ENCODE peak calls at places on chromosomes 1 and 21, in seven cellular contexts. K is HCT116, R is H1, F is K562, X is SK-N-SH, N is GM12878, E is HepG2. U is an unnamed sample.
A peak's percentile ranks its signal among the peaks of the same experiment; 100 is the strongest.

GRCh38 chr1:43531453-43531905 is 796 bp downstream of the PTPRF start:
- DNase-seq in K (no peak), X (peak; percentile 89), E (no peak), N (no peak), R (no peak), F (peak; percentile 54), U (no peak)

GRCh38 chr1:23960291-23960718 is 677 bp downstream of the PNRC2 start:
- DNase-seq in E (no peak), F (no peak), N (no peak), R (no peak), X (no peak), K (no peak), U (no peak)

GRCh38 chr1:116321766-116322175 is 51.3 kb upstream of the ATP1A1 start:
- DNase-seq in N (no peak), E (peak; percentile 43), R (no peak), K (no peak), X (no peak), F (peak; percentile 58), U (no peak)

GRCh38 chr1:180680558-180681144 is 48.8 kb downstream of the XPR1 start:
- DNase-seq in N (no peak), R (no peak), F (no peak), K (no peak), E (no peak), X (no peak), U (no peak)

GRCh38 chr1:78157162-78157561 is 111.4 kb downstream of the GIPC2 start:
- DNase-seq in F (no peak), N (no peak), R (no peak), X (no peak), K (no peak), E (no peak), U (no peak)

GRCh38 chr1:61056674-61057439 is 25.5 kb upstream of the NFIA start:
- DNase-seq in F (peak; percentile 30), N (no peak), E (no peak), R (no peak), K (peak; percentile 50), X (peak; percentile 72), U (no peak)

GRCh38 chr1:177131723-177132122 is 32.8 kb downstream of the ASTN1 start:
- DNase-seq in F (no peak), K (no peak), X (no peak), R (no peak), N (no peak), E (no peak), U (no peak)

GRCh38 chr1:20233394-20233793 is 47.1 kb upstream of the PLA2G2C start:
- DNase-seq in E (peak; percentile 11), R (no peak), N (no peak), F (peak; percentile 34), X (peak; percentile 55), K (peak; percentile 21), U (no peak)

GRCh38 chr21:35150562-35151226 is 101.6 kb upstream of the RUNX1 start:
- DNase-seq in X (no peak), K (no peak), R (no peak), E (no peak), F (no peak), N (no peak), U (no peak)

GRCh38 chr1:157170677-157171515 is 32.7 kb upstream of the ETV3 start:
- DNase-seq in K (peak; percentile 64), F (peak; percentile 51), E (peak; percentile 12), N (no peak), X (no peak), R (no peak), U (peak; percentile 56)

GRCh38 chr21:31351438-31351837 is 7.4 kb upstream of the TIAM1 start:
- DNase-seq in X (no peak), K (no peak), R (peak; percentile 23), N (no peak), E (no peak), F (no peak), U (peak; percentile 57)

GRCh38 chr21:31349208-31349607 is 5.1 kb upstream of the TIAM1 start:
- DNase-seq in X (no peak), R (no peak), N (no peak), K (no peak), E (no peak), F (no peak), U (no peak)

GRCh38 chr21:31352841-31353240 is 8.8 kb upstream of the TIAM1 start:
- DNase-seq in E (no peak), X (no peak), F (no peak), K (no peak), N (no peak), R (no peak), U (no peak)

GRCh38 chr21:31354122-31354521 is 10.1 kb upstream of the TIAM1 start:
- DNase-seq in R (no peak), X (no peak), K (peak; percentile 70), N (no peak), E (no peak), F (no peak), U (no peak)

GRCh38 chr21:31351973-31352372 is 7.9 kb upstream of the TIAM1 start:
- DNase-seq in F (no peak), N (no peak), X (no peak), K (no peak), E (no peak), R (no peak), U (no peak)
- H3K36me3 ChIP-seq in F (no peaks in the 10 kb centered on the region), N (no peaks in the 10 kb centered on the region), X (no peaks in the 10 kb centered on the region), K (no peaks in the 10 kb centered on the region), E (no peaks in the 10 kb centered on the region), R (no peaks in the 10 kb centered on the region), U (no peaks in the 10 kb centered on the region)

GRCh38 chr21:33026878-33027400 is 1.2 kb downstream of the OLIG2 start:
- DNase-seq in K (no peak), N (no peak), R (no peak), X (no peak), E (no peak), F (no peak), U (no peak)
- H3K9me3 ChIP-seq in K (no peaks in the 10 kb centered on the region), N (no peaks in the 10 kb centered on the region), R (no peaks in the 10 kb centered on the region), X (no peaks in the 10 kb centered on the region), E (no peaks in the 10 kb centered on the region), F (no peaks in the 10 kb centered on the region), U (no peaks in the 10 kb centered on the region)

GRCh38 chr1:45892068-45892785 is 88.8 kb downstream of the MAST2 start:
- DNase-seq in F (no peak), K (peak; percentile 93), N (no peak), R (no peak), E (peak; percentile 87), X (no peak), U (no peak)
- TF ChIP-seq YY1 in F (no peak), K (no peak), N (no peak), R (no peak), E (no peak), X (no peak), U (no peak)

DNA sequence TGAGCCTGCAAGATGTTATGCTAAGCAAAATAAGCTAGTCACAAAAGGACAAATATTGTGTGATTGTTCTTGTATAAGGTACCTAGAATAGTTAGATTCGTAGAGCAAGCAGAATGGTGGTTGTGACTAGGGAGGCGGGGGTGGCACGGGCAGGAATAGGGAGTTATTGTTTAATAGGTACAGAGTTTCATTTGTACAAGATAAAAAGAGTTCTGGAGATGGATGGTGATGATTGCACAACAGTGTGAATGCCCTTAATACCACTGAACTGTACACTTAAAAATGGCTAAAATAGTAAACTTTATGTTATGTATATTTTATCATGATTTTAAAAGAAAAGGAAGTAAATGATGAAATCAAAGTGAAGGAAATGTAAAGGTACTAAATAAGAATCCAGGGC is 20.6 kb downstream of the LRRC42 start:
- DNase-seq in F (no peak), R (no peak), N (no peak), K (no peak), E (peak; percentile 50), X (no peak), U (no peak)
- H3K36me3 ChIP-seq in F (peaks cover 74% of the 10 kb centered on the region), R (peaks cover 56% of the 10 kb centered on the region), N (peaks cover 3% of the 10 kb centered on the region), K (peaks cover 63% of the 10 kb centered on the region), E (peaks cover 20% of the 10 kb centered on the region), X (peaks cover 56% of the 10 kb centered on the region), U (peaks cover 78% of the 10 kb centered on the region)

GRCh38 chr1:2890221-2890850 is 88.8 kb upstream of the TTC34 start:
- DNase-seq in N (no peak), R (no peak), X (no peak), E (no peak), F (no peak), K (no peak), U (no peak)
- H3K9me3 ChIP-seq in N (no peaks in the 10 kb centered on the region), R (peaks cover 100% of the 10 kb centered on the region), X (no peaks in the 10 kb centered on the region), E (no peaks in the 10 kb centered on the region), F (no peaks in the 10 kb centered on the region), K (no peaks in the 10 kb centered on the region), U (no peaks in the 10 kb centered on the region)

GRCh38 chr1:221449801-221450470 is 292.0 kb downstream of the DUSP10 start:
- DNase-seq in K (no peak), X (no peak), E (no peak), N (no peak), R (no peak), F (no peak), U (no peak)
- TF ChIP-seq YY1 in K (no peak), X (no peak), E (no peak), N (no peak), R (no peak), F (no peak), U (no peak)

DNA sequence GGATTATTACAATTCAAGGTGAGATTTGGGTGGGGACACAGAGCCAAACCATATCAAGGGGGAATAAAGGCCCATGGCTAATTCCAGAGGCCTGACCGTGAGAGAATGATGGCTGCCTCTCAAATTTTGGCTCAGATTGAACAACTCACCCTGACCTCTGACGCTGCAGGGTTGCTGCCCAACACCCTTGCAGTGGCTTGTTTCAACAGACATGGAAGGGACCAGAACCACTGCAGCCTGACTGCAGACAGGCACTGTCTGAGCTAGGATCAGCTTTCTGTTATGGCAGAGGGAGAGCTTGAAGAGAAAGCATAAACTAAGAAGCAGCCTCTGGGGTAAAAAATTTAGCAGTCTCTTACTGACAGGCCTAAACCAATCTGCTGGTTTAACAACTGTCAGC is 90.2 kb upstream of the GADD45A start:
- DNase-seq in K (no peak), E (no peak), F (no peak), R (no peak), N (no peak), X (no peak), U (no peak)
- H3K36me3 ChIP-seq in K (no peaks in the 10 kb centered on the region), E (no peaks in the 10 kb centered on the region), F (no peaks in the 10 kb centered on the region), R (no peaks in the 10 kb centered on the region), N (no peaks in the 10 kb centered on the region), X (no peaks in the 10 kb centered on the region), U (no peaks in the 10 kb centered on the region)

GRCh38 chr1:223846668-223847007 is 891 bp upstream of the TP53BP2 start:
- DNase-seq in R (no peak), E (peak; percentile 27), F (peak; percentile 45), N (no peak), K (no peak), X (peak; percentile 53), U (peak; percentile 15)

GRCh38 chr1:223849855-223850254 is 4.1 kb upstream of the TP53BP2 start:
- DNase-seq in X (no peak), R (no peak), K (no peak), E (no peak), N (no peak), F (no peak), U (no peak)

GRCh38 chr1:223847781-223848345 is 2.1 kb upstream of the TP53BP2 start:
- DNase-seq in E (no peak), K (no peak), F (no peak), N (no peak), R (no peak), X (no peak), U (no peak)

GRCh38 chr1:223848536-223848935 is 2.8 kb upstream of the TP53BP2 start:
- DNase-seq in F (no peak), X (no peak), N (no peak), K (no peak), E (no peak), R (no peak), U (no peak)

DNA sequence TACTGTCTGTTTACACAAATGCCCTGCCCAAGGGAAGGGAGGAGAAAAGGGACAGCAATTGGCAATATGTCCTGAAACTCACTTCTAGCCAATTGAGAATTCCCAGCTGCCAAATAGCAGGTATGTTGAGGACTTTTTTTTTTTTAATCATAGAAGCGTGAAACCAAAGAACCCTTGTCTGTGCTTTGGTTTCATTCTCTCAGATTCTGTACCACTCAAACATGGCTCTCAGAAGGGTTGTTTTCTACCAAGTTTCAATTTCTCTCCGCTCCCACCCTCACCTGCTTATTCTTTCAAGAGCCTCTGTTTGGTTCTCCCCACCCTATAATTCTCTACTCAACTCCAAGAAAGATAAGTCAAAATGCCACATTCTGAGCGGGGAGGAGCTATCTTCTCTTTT is 3.6 kb upstream of the TP53BP2 start:
- DNase-seq in E (no peak), F (no peak), N (no peak), R (no peak), X (no peak), K (no peak), U (no peak)
- H3K9me3 ChIP-seq in E (no peaks in the 10 kb centered on the region), F (no peaks in the 10 kb centered on the region), N (no peaks in the 10 kb centered on the region), R (no peaks in the 10 kb centered on the region), X (no peaks in the 10 kb centered on the region), K (no peaks in the 10 kb centered on the region), U (peaks cover 5% of the 10 kb centered on the region)

U was measured in NT2/D1.